ENCODE peak calls at places on chromosome 14, in seven cellular contexts. M is vagina, I is transverse colon, H is HCT116, U is K562, Y is HepG2, S is upper lobe of left lung. Q is an unnamed sample.

GRCh38 chr14:81164167-81164774 is 56.5 kb downstream of the GTF2A1 start:
- DNase-seq in U (peak; percentile 35), M (no peak), H (peak; percentile 83), S (peak; percentile 82), Y (peak; percentile 78), I (peak; percentile 49), Q (peak; percentile 13)

GRCh38 chr14:89485264-89485663 is 68.2 kb upstream of the FOXN3 start:
- DNase-seq in I (no peak), U (no peak), S (peak; percentile 33), M (no peak), Y (no peak), H (no peak), Q (no peak)

GRCh38 chr14:66003082-66003740 is 483.0 kb upstream of the CCDC196 start:
- DNase-seq in S (peak; percentile 53), Y (no peak), M (no peak), I (no peak), U (no peak), H (no peak), Q (no peak)

GRCh38 chr14:99682809-99683618 is 1.1 kb upstream of the CYP46A1 start:
- DNase-seq in H (peak; percentile 46), M (peak; percentile 91), Y (peak; percentile 49), I (peak; percentile 81), U (peak; percentile 66), S (peak; percentile 72), Q (peak; percentile 77)

GRCh38 chr14:89315493-89316456 is 101.3 kb downstream of the FOXN3 start:
- DNase-seq in S (no peak), Y (no peak), I (no peak), U (no peak), M (no peak), H (no peak), Q (no peak)

GRCh38 chr14:49992901-49993335 is 100.0 kb downstream of the ARF6 start:
- DNase-seq in U (no peak), H (no peak), M (no peak), I (no peak), S (no peak), Y (peak; percentile 86), Q (peak; percentile 30)

GRCh38 chr14:61280092-61280525 is 1.0 kb downstream of the TMEM30B start:
- DNase-seq in M (peak; percentile 81), Y (no peak), U (no peak), S (peak; percentile 26), I (peak; percentile 30), H (no peak), Q (no peak)

GRCh38 chr14:33567736-33568124 is 383.1 kb downstream of the EGLN3 start:
- DNase-seq in H (no peak), Y (no peak), M (no peak), U (no peak), S (no peak), I (no peak), Q (no peak)

GRCh38 chr14:74940956-74941565 is 14.3 kb downstream of the PGF start:
- DNase-seq in U (no peak), H (no peak), S (no peak), I (no peak), Y (no peak), M (no peak), Q (no peak)

GRCh38 chr14:66624319-66624937 is 116.5 kb downstream of the GPHN start:
- DNase-seq in U (peak; percentile 4), S (peak; percentile 29), M (no peak), H (peak; percentile 48), Y (peak; percentile 53), I (peak; percentile 35), Q (peak; percentile 3)

GRCh38 chr14:71478542-71478941 is 453.7 kb upstream of the RGS6 start:
- DNase-seq in U (no peak), Y (no peak), S (no peak), H (no peak), I (no peak), M (no peak), Q (no peak)

GRCh38 chr14:102523200-102524025 is 13.8 kb upstream of the ANKRD9 start:
- DNase-seq in Y (no peak), S (no peak), H (no peak), U (no peak), I (peak; percentile 82), M (no peak), Q (no peak)

GRCh38 chr14:96042218-96042930 is 3.2 kb downstream of the C14orf132 start:
- DNase-seq in M (no peak), S (no peak), H (no peak), I (no peak), U (no peak), Y (no peak), Q (no peak)

GRCh38 chr14:68262567-68262966 is 443.0 kb downstream of the RAD51B start:
- DNase-seq in M (peak; percentile 8), H (no peak), Y (no peak), U (no peak), I (no peak), S (no peak), Q (no peak)

DNA sequence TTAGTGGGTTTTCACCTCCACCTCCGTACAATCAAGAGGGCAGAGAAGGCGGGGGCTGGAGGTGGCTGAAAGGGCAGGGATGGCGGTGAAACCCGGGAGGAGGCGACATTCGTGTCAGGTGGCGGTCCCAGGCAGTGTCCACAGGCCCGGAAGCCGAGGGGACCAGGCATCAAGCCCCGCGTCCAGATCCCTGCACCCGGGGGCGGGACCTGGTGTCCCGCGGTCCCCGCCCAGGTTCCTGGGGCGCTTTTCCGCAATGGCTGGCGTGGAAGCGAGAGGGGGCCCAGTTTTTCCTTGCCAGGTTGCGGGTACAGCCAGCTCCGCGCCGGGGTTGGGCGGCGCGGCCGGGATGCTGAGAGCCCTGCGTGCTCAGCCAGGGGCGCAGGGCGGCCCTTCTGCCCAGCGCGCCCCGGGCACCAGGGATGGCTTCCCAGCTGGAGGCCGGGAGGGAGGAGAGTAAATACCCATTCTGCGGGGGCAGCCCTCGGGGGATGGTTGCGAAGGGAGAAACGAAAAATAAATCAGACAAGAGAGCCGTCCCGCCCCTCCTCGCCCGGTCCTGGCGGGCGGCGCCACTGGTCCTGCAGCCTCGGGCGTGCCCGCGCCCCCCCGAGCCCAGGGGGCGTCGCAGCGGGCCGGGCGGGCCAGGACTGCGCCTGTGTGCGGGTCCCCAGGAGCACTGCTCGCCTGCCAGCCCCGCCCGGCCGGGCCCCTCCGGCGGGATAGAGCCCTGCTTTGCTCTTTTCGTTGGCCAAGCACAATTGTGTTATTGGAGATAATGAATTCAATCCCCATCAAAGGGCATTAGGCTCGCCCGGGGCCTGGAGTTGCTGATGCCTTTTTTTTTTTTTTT is 11.5 kb downstream of the FOXA1 start:
- DNase-seq in S (peak; percentile 57), Y (peak; percentile 54), U (no peak), I (peak; percentile 48), M (no peak), H (no peak), Q (no peak)
- TF ChIP-seq POLR2A in S (no peak), Y (no peak), U (no peak), I (peak; percentile 50), M (no peak), H (no peak), Q (no peak)

GRCh38 chr14:103527408-103528157 is 1.4 kb upstream of the TRMT61A start:
- DNase-seq in U (no peak), I (peak; percentile 24), M (no peak), Y (no peak), S (no peak), H (no peak), Q (no peak)
- TF ChIP-seq POLR2AphosphoS5 in U (no peak), I (no peak), M (no peak), Y (no peak), S (no peak), H (no peak), Q (no peak)

GRCh38 chr14:70188292-70188607 is 501 bp downstream of the SLC8A3 start:
- DNase-seq in I (no peak), M (no peak), S (no peak), H (no peak), U (no peak), Y (no peak), Q (peak; percentile 46)

GRCh38 chr14:70189678-70190077 is 927 bp upstream of the SLC8A3 start:
- DNase-seq in S (no peak), U (no peak), Y (no peak), H (no peak), M (no peak), I (no peak), Q (no peak)

GRCh38 chr14:70190156-70190555 is 1.4 kb upstream of the SLC8A3 start:
- DNase-seq in S (no peak), U (no peak), H (no peak), Y (no peak), I (no peak), M (no peak), Q (no peak)

GRCh38 chr14:70186826-70187483 is 1.8 kb downstream of the SLC8A3 start:
- DNase-seq in Y (no peak), H (no peak), I (peak; percentile 10), M (no peak), U (no peak), S (no peak), Q (peak; percentile 32)

DNA sequence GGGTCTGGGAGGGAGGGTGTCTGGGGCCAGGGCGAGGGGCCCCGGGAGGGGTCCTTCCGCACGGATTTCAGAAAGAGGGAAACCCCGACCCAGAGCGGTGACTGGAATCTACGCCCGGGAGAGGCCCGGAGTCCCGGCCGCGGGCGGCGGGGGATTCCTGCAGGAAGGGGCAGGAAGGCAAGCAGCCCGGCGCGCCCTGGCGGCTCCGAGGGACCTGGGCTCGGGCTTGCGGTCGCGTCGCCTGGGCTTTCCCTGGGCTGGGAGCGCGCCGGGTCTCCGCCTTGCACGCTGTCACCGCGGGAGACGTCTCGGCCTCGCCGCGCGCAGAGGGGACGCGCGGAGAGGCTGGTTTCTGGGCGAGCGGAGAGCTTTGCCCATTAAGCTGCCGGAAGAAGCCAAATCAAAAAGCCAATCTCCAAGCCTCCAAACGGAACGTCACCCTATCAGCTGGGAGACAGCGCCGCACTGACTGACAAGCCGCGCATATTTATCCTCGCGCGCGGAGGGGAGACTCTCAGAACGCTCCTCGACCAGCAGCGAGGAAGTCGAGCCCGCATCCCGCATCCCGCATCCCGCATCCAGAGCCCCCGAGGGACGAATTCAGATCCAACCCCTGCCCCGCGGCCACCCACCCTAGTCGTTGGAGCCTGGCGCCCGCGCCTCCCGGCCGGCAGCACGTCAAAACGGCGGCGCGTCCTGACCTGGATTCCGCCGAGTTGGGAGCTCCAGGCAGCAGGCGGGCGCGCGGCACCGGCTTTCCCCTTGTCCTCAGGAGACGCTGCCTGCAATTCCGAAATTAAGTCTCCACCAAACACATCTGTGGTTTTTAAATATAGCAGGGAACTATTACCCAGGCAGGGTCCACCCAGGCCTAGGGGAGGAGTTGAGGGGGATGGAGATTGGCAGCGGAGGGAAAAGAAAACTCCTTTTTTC is at the start of gene SLC8A3:
- DNase-seq in S (no peak), H (no peak), M (no peak), Y (no peak), U (no peak), I (no peak), Q (peak; percentile 56)
- TF ChIP-seq POLR2A in S (no peak), H (no peak), M (no peak), Y (no peak), U (no peak), I (no peak), Q (no peak)

DNA sequence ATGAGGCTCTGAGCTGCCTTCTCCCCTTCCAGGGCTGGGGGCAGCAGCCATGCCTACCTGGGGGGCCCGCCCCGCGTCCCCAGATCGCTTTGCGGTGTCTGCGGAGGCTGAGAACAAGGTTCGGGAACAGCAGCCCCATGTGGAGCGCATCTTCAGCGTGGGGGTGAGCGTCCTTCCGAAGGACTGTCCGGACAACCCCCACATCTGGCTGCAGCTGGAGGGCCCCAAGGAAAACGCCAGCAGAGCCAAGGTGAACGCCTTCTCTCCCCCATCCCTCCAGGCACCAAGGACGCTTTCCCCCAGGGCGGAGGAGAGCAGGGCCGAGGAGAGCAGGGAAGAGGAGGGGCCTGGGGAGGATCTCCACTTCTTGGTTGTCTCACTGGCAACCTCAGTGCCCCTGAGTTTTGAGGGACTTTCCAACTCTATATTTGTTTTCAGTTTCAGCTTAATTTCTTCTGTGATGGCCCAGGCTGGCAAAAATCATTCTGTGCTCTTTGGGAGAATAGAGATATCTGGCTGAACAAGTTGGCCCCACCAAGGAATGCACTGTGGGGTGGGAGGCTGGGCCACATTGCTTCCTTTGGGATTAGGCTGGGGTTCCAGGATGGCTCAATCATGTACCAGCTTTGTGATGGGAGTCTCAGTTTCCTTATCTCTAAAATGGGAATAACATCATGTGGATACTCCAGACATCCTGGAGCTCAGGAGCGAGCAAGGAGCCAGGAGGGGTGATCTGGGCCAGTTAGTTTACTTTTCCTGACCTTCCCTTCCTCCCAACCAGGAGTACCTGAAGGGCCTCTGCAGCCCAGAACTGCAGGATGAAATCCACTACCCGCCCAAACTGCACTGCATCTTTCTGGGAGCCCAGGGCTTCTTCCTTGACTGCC is 1.2 kb downstream of the KHNYN start:
- DNase-seq in U (no peak), M (peak; percentile 82), I (no peak), S (no peak), H (no peak), Y (no peak), Q (no peak)
- TF ChIP-seq POLR2AphosphoS5 in U (no peak), M (peak; percentile 58), I (no peak), S (no peak), H (no peak), Y (no peak), Q (no peak)

Q was measured in GM12892.